ENCODE peak calls at places on chromosomes 7 and 10, in four cellular contexts. One of them, this sample, is unnamed.

GRCh38 chr7:28768577-28769147 is 189.5 kb downstream of the TRIL start:
- DNase-seq in endothelial cell: no peak
- DNase-seq in breast epithelium: no peak
- DNase-seq in SK-N-SH: no peak
- DNase-seq in this sample: no peak

GRCh38 chr7:139899328-139900020 is 70.4 kb downstream of the TBXAS1 start:
- DNase-seq in breast epithelium: no peak
- DNase-seq in endothelial cell: no peak
- DNase-seq in SK-N-SH: no peak
- DNase-seq in this sample: no peak

GRCh38 chr7:81482600-81483186 is 287.2 kb downstream of the HGF start:
- DNase-seq in endothelial cell: no peak
- DNase-seq in SK-N-SH: peak
- DNase-seq in breast epithelium: no peak
- DNase-seq in this sample: no peak

GRCh38 chr7:77528368-77528767 is 8.7 kb upstream of the PTPN12 start:
- DNase-seq in breast epithelium: no peak
- DNase-seq in SK-N-SH: no peak
- DNase-seq in endothelial cell: no peak
- DNase-seq in this sample: no peak

GRCh38 chr10:43201545-43202131 is 63.4 kb downstream of the CSGALNACT2 start:
- DNase-seq in endothelial cell: peak
- DNase-seq in breast epithelium: peak
- DNase-seq in SK-N-SH: peak
- DNase-seq in this sample: peak

GRCh38 chr7:2953588-2954407 is 89.9 kb downstream of the CARD11 start:
- DNase-seq in breast epithelium: peak
- DNase-seq in SK-N-SH: no peak
- DNase-seq in endothelial cell: no peak
- DNase-seq in this sample: peak

GRCh38 chr10:89207181-89207800 is at the start of gene CH25H:
- DNase-seq in SK-N-SH: peak
- DNase-seq in breast epithelium: peak
- DNase-seq in endothelial cell: peak
- DNase-seq in this sample: no peak

GRCh38 chr10:71116426-71116825 is 95.9 kb upstream of the UNC5B start:
- DNase-seq in SK-N-SH: no peak
- DNase-seq in endothelial cell: no peak
- DNase-seq in breast epithelium: no peak
- DNase-seq in this sample: no peak

GRCh38 chr10:79938728-79939380 is 10.1 kb downstream of the SFTPD start:
- DNase-seq in breast epithelium: no peak
- DNase-seq in SK-N-SH: peak
- DNase-seq in endothelial cell: peak
- DNase-seq in this sample: no peak

GRCh38 chr7:49327155-49327554 is 402.8 kb downstream of the CDC14C start:
- DNase-seq in endothelial cell: no peak
- DNase-seq in SK-N-SH: no peak
- DNase-seq in breast epithelium: no peak
- DNase-seq in this sample: peak

GRCh38 chr7:102264367-102264891 is 22.2 kb upstream of the SH2B2 start:
- DNase-seq in breast epithelium: no peak
- DNase-seq in SK-N-SH: no peak
- DNase-seq in endothelial cell: no peak
- DNase-seq in this sample: no peak

GRCh38 chr7:155885162-155886160 is 73.2 kb upstream of the SHH start:
- DNase-seq in breast epithelium: no peak
- DNase-seq in SK-N-SH: no peak
- DNase-seq in endothelial cell: peak
- DNase-seq in this sample: peak

GRCh38 chr7:153190986-153191385 is 431.4 kb downstream of the ACTR3B start:
- DNase-seq in SK-N-SH: no peak
- DNase-seq in breast epithelium: no peak
- DNase-seq in endothelial cell: no peak
- DNase-seq in this sample: no peak

GRCh38 chr10:43262902-43263466 is 3.9 kb downstream of the RASGEF1A start:
- DNase-seq in endothelial cell: no peak
- DNase-seq in SK-N-SH: no peak
- DNase-seq in breast epithelium: no peak
- DNase-seq in this sample: no peak

GRCh38 chr7:2116903-2117680 is 115.7 kb downstream of the MAD1L1 start:
- DNase-seq in SK-N-SH: peak
- DNase-seq in endothelial cell: no peak
- DNase-seq in breast epithelium: no peak
- DNase-seq in this sample: no peak

GRCh38 chr7:123191132-123191531 is 8.6 kb downstream of the SLC13A1 start:
- DNase-seq in breast epithelium: no peak
- DNase-seq in endothelial cell: no peak
- DNase-seq in SK-N-SH: no peak
- DNase-seq in this sample: no peak

GRCh38 chr7:12607134-12607533 is 36.6 kb downstream of the SCIN start:
- DNase-seq in endothelial cell: no peak
- DNase-seq in breast epithelium: no peak
- DNase-seq in SK-N-SH: peak
- DNase-seq in this sample: no peak

GRCh38 chr7:89103564-89103963 is 308.0 kb upstream of the TEX47 start:
- DNase-seq in endothelial cell: no peak
- DNase-seq in SK-N-SH: no peak
- DNase-seq in breast epithelium: no peak
- DNase-seq in this sample: no peak

GRCh38 chr7:133645870-133646492 is 393.1 kb downstream of the EXOC4 start:
- DNase-seq in breast epithelium: no peak
- DNase-seq in endothelial cell: no peak
- DNase-seq in SK-N-SH: no peak
- DNase-seq in this sample: no peak

GRCh38 chr7:40151504-40151903 is 16.7 kb downstream of the SUGCT start:
- DNase-seq in SK-N-SH: no peak
- DNase-seq in endothelial cell: no peak
- DNase-seq in breast epithelium: no peak
- DNase-seq in this sample: no peak

GRCh38 chr7:20306499-20306946 is 24.2 kb upstream of the ITGB8 start:
- DNase-seq in SK-N-SH: no peak
- DNase-seq in endothelial cell: no peak
- DNase-seq in breast epithelium: no peak
- DNase-seq in this sample: no peak

GRCh38 chr7:68573271-68574000 is 1024.8 kb upstream of the AUTS2 start:
- DNase-seq in endothelial cell: no peak
- DNase-seq in SK-N-SH: no peak
- DNase-seq in breast epithelium: no peak
- DNase-seq in this sample: no peak

GRCh38 chr10:44301781-44302400 is 83.0 kb downstream of the CXCL12 start:
- DNase-seq in SK-N-SH: no peak
- DNase-seq in endothelial cell: no peak
- DNase-seq in breast epithelium: no peak
- DNase-seq in this sample: no peak

GRCh38 chr7:27066148-27066547 is 29.7 kb downstream of the HOXA1 start:
- DNase-seq in SK-N-SH: no peak
- DNase-seq in breast epithelium: no peak
- DNase-seq in endothelial cell: no peak
- DNase-seq in this sample: no peak

GRCh38 chr7:29091121-29091601 is 55.2 kb downstream of the CPVL start:
- DNase-seq in SK-N-SH: peak
- DNase-seq in endothelial cell: no peak
- DNase-seq in breast epithelium: no peak
- DNase-seq in this sample: no peak

GRCh38 chr10:8453587-8453986 is 399.1 kb downstream of the GATA3 start:
- DNase-seq in breast epithelium: no peak
- DNase-seq in SK-N-SH: no peak
- DNase-seq in endothelial cell: no peak
- DNase-seq in this sample: no peak

GRCh38 chr10:70809011-70809611 is 6.6 kb upstream of the SGPL1 start:
- DNase-seq in endothelial cell: no peak
- DNase-seq in SK-N-SH: no peak
- DNase-seq in breast epithelium: no peak
- DNase-seq in this sample: no peak

GRCh38 chr7:103009466-103010219 is 65.0 kb downstream of the FBXL13 start:
- DNase-seq in SK-N-SH: no peak
- DNase-seq in endothelial cell: no peak
- DNase-seq in breast epithelium: no peak
- DNase-seq in this sample: no peak

GRCh38 chr10:17453377-17454091 is 861 bp downstream of the ST8SIA6 start:
- DNase-seq in SK-N-SH: peak
- DNase-seq in breast epithelium: peak
- DNase-seq in endothelial cell: peak
- DNase-seq in this sample: no peak

GRCh38 chr7:159136846-159137245 is 7.8 kb downstream of the VIPR2 start:
- DNase-seq in endothelial cell: no peak
- DNase-seq in SK-N-SH: no peak
- DNase-seq in breast epithelium: peak
- DNase-seq in this sample: no peak

GRCh38 chr7:149824748-149825566 is 13.2 kb upstream of the ZNF862 start:
- DNase-seq in breast epithelium: no peak
- DNase-seq in SK-N-SH: peak
- DNase-seq in endothelial cell: no peak
- DNase-seq in this sample: peak

GRCh38 chr10:133261726-133262325 is 14.8 kb downstream of the ADAM8 start:
- DNase-seq in endothelial cell: peak
- DNase-seq in breast epithelium: peak
- DNase-seq in SK-N-SH: peak
- DNase-seq in this sample: no peak

GRCh38 chr7:116528008-116528789 is 3.4 kb downstream of the CAV1 start:
- DNase-seq in SK-N-SH: peak
- DNase-seq in endothelial cell: no peak
- DNase-seq in breast epithelium: no peak
- DNase-seq in this sample: no peak

GRCh38 chr10:33248638-33249037 is 85.8 kb downstream of the NRP1 start:
- DNase-seq in breast epithelium: no peak
- DNase-seq in SK-N-SH: no peak
- DNase-seq in endothelial cell: no peak
- DNase-seq in this sample: no peak

GRCh38 chr7:93092757-93093370 is 24.9 kb downstream of the SAMD9 start:
- DNase-seq in breast epithelium: no peak
- DNase-seq in SK-N-SH: no peak
- DNase-seq in endothelial cell: peak
- DNase-seq in this sample: no peak

GRCh38 chr7:106061301-106061979 is 50.7 kb downstream of the SYPL1 start:
- DNase-seq in breast epithelium: no peak
- DNase-seq in SK-N-SH: no peak
- DNase-seq in endothelial cell: no peak
- DNase-seq in this sample: no peak

GRCh38 chr10:112985701-112986510 is 35.9 kb downstream of the TCF7L2 start:
- DNase-seq in endothelial cell: no peak
- DNase-seq in breast epithelium: no peak
- DNase-seq in SK-N-SH: no peak
- DNase-seq in this sample: no peak

GRCh38 chr7:142513221-142513955 is 235.9 kb upstream of the PRSS1 start:
- DNase-seq in breast epithelium: no peak
- DNase-seq in endothelial cell: no peak
- DNase-seq in SK-N-SH: no peak
- DNase-seq in this sample: no peak

GRCh38 chr10:5632430-5632829 is 34.0 kb downstream of the ASB13 start:
- DNase-seq in endothelial cell: no peak
- DNase-seq in breast epithelium: no peak
- DNase-seq in SK-N-SH: no peak
- DNase-seq in this sample: no peak

GRCh38 chr7:131867461-131867860 is 311.0 kb upstream of the PODXL start:
- DNase-seq in endothelial cell: no peak
- DNase-seq in breast epithelium: no peak
- DNase-seq in SK-N-SH: no peak
- DNase-seq in this sample: no peak

GRCh38 chr7:131865911-131866310 is 309.5 kb upstream of the PODXL start:
- DNase-seq in endothelial cell: no peak
- DNase-seq in SK-N-SH: no peak
- DNase-seq in breast epithelium: no peak
- DNase-seq in this sample: no peak

GRCh38 chr7:131859162-131859821 is 302.9 kb upstream of the PODXL start:
- DNase-seq in breast epithelium: peak
- DNase-seq in endothelial cell: peak
- DNase-seq in SK-N-SH: peak
- DNase-seq in this sample: no peak

GRCh38 chr7:131861620-131862346 is 305.4 kb upstream of the PODXL start:
- DNase-seq in SK-N-SH: no peak
- DNase-seq in endothelial cell: no peak
- DNase-seq in breast epithelium: no peak
- DNase-seq in this sample: no peak
- TF ChIP-seq CTCF in SK-N-SH: peak
- TF ChIP-seq CTCF in endothelial cell: no peak
- TF ChIP-seq CTCF in breast epithelium: no peak
- TF ChIP-seq CTCF in this sample: peak

DNA sequence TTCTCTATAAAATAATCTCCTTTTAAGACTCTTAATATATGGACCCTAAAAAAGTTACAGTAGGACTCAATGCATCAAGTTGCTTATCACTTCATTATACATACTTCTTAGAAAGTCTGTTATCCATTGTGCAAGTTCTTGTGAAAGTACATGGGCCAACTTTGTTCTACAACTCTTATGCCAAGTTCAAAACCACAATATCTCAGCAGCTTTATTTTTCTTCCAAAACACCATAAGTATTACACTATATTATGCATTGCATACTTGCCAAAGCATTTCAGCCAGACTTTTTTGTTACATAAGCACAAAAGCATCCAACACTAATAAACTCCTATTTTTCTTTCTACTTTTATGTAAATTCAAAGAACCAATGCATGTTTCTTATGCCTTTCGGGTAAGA is 94.4 kb downstream of the AHR start:
- DNase-seq in SK-N-SH: no peak
- DNase-seq in breast epithelium: no peak
- DNase-seq in endothelial cell: no peak
- DNase-seq in this sample: no peak
- TF ChIP-seq CTCF in SK-N-SH: no peak
- TF ChIP-seq CTCF in breast epithelium: no peak
- TF ChIP-seq CTCF in endothelial cell: no peak
- TF ChIP-seq CTCF in this sample: no peak

GRCh38 chr7:10412426-10413019 is 561.1 kb upstream of the PHF14 start:
- DNase-seq in SK-N-SH: peak
- DNase-seq in endothelial cell: peak
- DNase-seq in breast epithelium: no peak
- DNase-seq in this sample: no peak
- TF ChIP-seq CTCF in SK-N-SH: peak
- TF ChIP-seq CTCF in endothelial cell: peak
- TF ChIP-seq CTCF in breast epithelium: no peak
- TF ChIP-seq CTCF in this sample: peak

GRCh38 chr7:151122276-151122675 is 36.0 kb downstream of the AGAP3 start:
- DNase-seq in endothelial cell: no peak
- DNase-seq in SK-N-SH: no peak
- DNase-seq in breast epithelium: no peak
- DNase-seq in this sample: no peak
- TF ChIP-seq CTCF in endothelial cell: no peak
- TF ChIP-seq CTCF in SK-N-SH: no peak
- TF ChIP-seq CTCF in breast epithelium: no peak
- TF ChIP-seq CTCF in this sample: peak

GRCh38 chr10:22609719-22610118 is 104.7 kb downstream of the PIP4K2A start:
- DNase-seq in breast epithelium: no peak
- DNase-seq in SK-N-SH: no peak
- DNase-seq in endothelial cell: no peak
- DNase-seq in this sample: no peak
- TF ChIP-seq CTCF in breast epithelium: no peak
- TF ChIP-seq CTCF in SK-N-SH: no peak
- TF ChIP-seq CTCF in endothelial cell: no peak
- TF ChIP-seq CTCF in this sample: no peak